ENCODE peak calls at places on chromosomes 1 and 21, in four cellular contexts. A, I, Y and W are unnamed samples.

GRCh38 chr1:32612189-32612881 is 38.0 kb downstream of the ZBTB8OS start:
- DNase-seq in Y (peak; percentile 89), A (peak; percentile 93), I (peak; percentile 94), W (peak; percentile 90)

GRCh38 chr1:55544826-55545225 is 329.7 kb upstream of the USP24 start:
- DNase-seq in A (no peak), Y (no peak), I (no peak), W (no peak)

GRCh38 chr1:46410156-46411009 is 16.3 kb downstream of the FAAH start:
- DNase-seq in I (no peak), Y (no peak), A (no peak), W (no peak)

GRCh38 chr1:83693409-83694126 is 305.4 kb downstream of the TTLL7 start:
- DNase-seq in A (no peak), I (no peak), Y (no peak), W (no peak)

GRCh38 chr1:21311016-21311415 is 20.8 kb upstream of the ECE1 start:
- DNase-seq in Y (no peak), A (peak; percentile 84), I (no peak), W (no peak)

GRCh38 chr1:231850786-231851185 is 224.2 kb downstream of the DISC1 start:
- DNase-seq in A (no peak), Y (no peak), I (peak; percentile 81), W (no peak)

GRCh38 chr21:25179116-25179515 is 428.2 kb downstream of the MRPL39 start:
- DNase-seq in Y (no peak), I (no peak), A (no peak), W (no peak)

GRCh38 chr1:192788184-192788583 is 20.7 kb upstream of the RGS2 start:
- DNase-seq in Y (no peak), A (peak; percentile 34), I (peak; percentile 59), W (no peak)

GRCh38 chr1:27360159-27361043 is 6.4 kb downstream of the MAP3K6 start:
- DNase-seq in Y (no peak), I (no peak), A (no peak), W (no peak)

GRCh38 chr1:11648732-11649158 is 5.5 kb downstream of the FBXO2 start:
- DNase-seq in I (no peak), A (no peak), Y (peak; percentile 31), W (no peak)

GRCh38 chr1:111690306-111690617 is 48.9 kb downstream of the INKA2 start:
- DNase-seq in Y (peak; percentile 94), I (peak; percentile 39), A (no peak), W (no peak)

GRCh38 chr21:15731243-15731613 is 1.4 kb downstream of the USP25 start:
- DNase-seq in A (no peak), Y (no peak), I (no peak), W (no peak)

GRCh38 chr1:75174031-75174760 is 40.0 kb downstream of the LHX8 start:
- DNase-seq in I (no peak), A (no peak), Y (no peak), W (no peak)

GRCh38 chr1:180597520-180597919 is 34.3 kb upstream of the XPR1 start:
- DNase-seq in I (no peak), A (no peak), Y (no peak), W (no peak)

GRCh38 chr1:29497395-29498125 is 261.2 kb downstream of the PTPRU start:
- DNase-seq in I (no peak), Y (no peak), A (no peak), W (no peak)

GRCh38 chr1:28801461-28801860 is 10.5 kb upstream of the OPRD1 start:
- DNase-seq in Y (no peak), I (no peak), A (no peak), W (no peak)

GRCh38 chr1:1630965-1631792 is 794 bp upstream of the MMP23B start:
- DNase-seq in A (peak; percentile 41), I (peak; percentile 83), Y (peak; percentile 30), W (no peak)

GRCh38 chr1:20660363-20661234 is 570 bp downstream of the DDOST start:
- DNase-seq in A (no peak), Y (no peak), I (peak; percentile 1), W (no peak)

GRCh38 chr1:216055004-216055403 is 368.2 kb downstream of the USH2A start:
- DNase-seq in I (no peak), Y (no peak), A (no peak), W (no peak)

GRCh38 chr1:48923116-48923515 is 146.4 kb upstream of the BEND5 start:
- DNase-seq in I (no peak), A (no peak), Y (no peak), W (no peak)

GRCh38 chr1:181483084-181483559 is at the start of gene CACNA1E:
- DNase-seq in A (no peak), Y (no peak), I (no peak), W (no peak)

GRCh38 chr1:234067584-234067983 is 163.1 kb downstream of the SLC35F3 start:
- DNase-seq in A (no peak), Y (no peak), I (no peak), W (no peak)

GRCh38 chr1:99606306-99606705 is 39.6 kb upstream of the PALMD start:
- DNase-seq in Y (no peak), A (no peak), I (no peak), W (no peak)

GRCh38 chr1:9437931-9438330 is 101.3 kb upstream of the SLC25A33 start:
- DNase-seq in A (peak; percentile 54), Y (peak; percentile 21), I (peak; percentile 40), W (no peak)

GRCh38 chr1:67652800-67653199 is 32.2 kb upstream of the GADD45A start:
- DNase-seq in Y (no peak), A (no peak), I (no peak), W (no peak)

GRCh38 chr1:64663654-64664053 is 81.2 kb upstream of the RAVER2 start:
- DNase-seq in A (no peak), I (no peak), Y (no peak), W (peak; percentile 5)

GRCh38 chr1:55378582-55378981 is 163.4 kb upstream of the USP24 start:
- DNase-seq in A (no peak), I (no peak), Y (peak; percentile 73), W (no peak)

GRCh38 chr1:7975212-7975865 is 13.8 kb downstream of the PARK7 start:
- DNase-seq in Y (peak; percentile 77), A (peak; percentile 66), I (peak; percentile 74), W (peak; percentile 91)

GRCh38 chr1:212415107-212415841 is 588 bp upstream of the PACC1 start:
- DNase-seq in A (peak; percentile 86), Y (no peak), I (no peak), W (no peak)

GRCh38 chr1:208025036-208025435 is 114.1 kb upstream of the CD34 start:
- DNase-seq in A (peak; percentile 54), I (no peak), Y (no peak), W (no peak)

GRCh38 chr1:210650403-210650802 is 321.7 kb downstream of the HHAT start:
- DNase-seq in A (no peak), I (no peak), Y (no peak), W (no peak)

GRCh38 chr1:66564250-66564649 is 30.3 kb downstream of the SGIP1 start:
- DNase-seq in Y (no peak), A (no peak), I (no peak), W (no peak)

GRCh38 chr1:73953186-73953585 is 244.8 kb downstream of the LRRIQ3 start:
- DNase-seq in A (no peak), I (no peak), Y (no peak), W (no peak)
- H3K27me3 ChIP-seq in A (no peaks in the 10 kb centered on the region), I (no peaks in the 10 kb centered on the region), Y (no peaks in the 10 kb centered on the region), W (no peaks in the 10 kb centered on the region)

GRCh38 chr1:5644281-5645134 is 347.7 kb downstream of the NPHP4 start:
- DNase-seq in A (no peak), I (no peak), Y (no peak), W (no peak)

GRCh38 chr1:5645929-5646328 is 346.3 kb downstream of the NPHP4 start:
- DNase-seq in I (no peak), Y (no peak), A (no peak), W (no peak)

GRCh38 chr1:5647226-5647625 is 345.0 kb downstream of the NPHP4 start:
- DNase-seq in I (no peak), A (no peak), Y (no peak), W (peak; percentile 53)

GRCh38 chr1:5645135-5645399 is 347.2 kb downstream of the NPHP4 start:
- DNase-seq in A (no peak), I (no peak), Y (no peak), W (no peak)

GRCh38 chr1:5646486-5646885 is 345.7 kb downstream of the NPHP4 start:
- DNase-seq in I (no peak), Y (no peak), A (no peak), W (no peak)
- TF ChIP-seq CTCF in I (no peak), Y (no peak), A (no peak), W (no peak)

DNA sequence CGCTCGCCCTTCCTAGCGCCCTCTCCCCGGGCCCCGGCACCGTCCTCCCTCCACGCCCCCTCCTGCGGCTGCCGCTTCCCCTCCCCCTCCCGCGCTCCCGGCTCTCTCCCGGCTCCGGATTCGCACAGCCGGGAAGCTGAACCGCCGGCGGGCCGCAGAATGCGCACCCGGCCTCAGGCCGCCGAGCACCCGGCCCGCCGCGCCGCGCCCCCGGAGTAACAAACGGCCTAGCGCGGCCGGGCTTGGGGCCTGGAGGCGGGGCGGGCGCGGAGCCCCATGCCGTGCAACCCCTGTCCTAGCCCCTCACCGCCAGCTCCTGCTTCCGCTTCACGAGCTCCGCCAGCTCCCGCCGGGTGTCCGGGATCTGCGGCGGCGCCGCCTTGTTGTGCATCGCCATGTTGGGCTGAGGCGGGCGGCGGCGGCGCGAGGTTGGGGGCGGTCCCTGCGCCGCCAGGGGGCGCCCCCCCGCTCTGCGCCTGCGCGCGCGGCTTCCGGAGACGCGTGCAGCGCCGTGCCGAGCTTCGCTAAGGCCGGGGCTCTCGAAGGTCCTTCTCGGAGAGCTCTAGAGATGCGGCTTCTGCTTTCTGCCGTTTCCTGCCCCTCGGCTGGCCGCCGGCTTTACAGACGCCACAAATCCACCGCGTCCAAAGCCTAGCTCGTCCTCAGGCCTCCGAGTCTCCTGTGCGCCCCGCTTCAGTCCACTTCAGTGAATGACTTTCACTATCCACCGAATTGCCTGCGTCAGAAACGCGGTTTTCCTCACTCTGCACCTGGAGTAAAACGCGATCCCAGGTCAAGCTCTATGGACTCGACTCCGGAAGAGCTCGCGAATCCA is at the start of gene MEAF6:
- DNase-seq in Y (peak; percentile 85), I (peak; percentile 84), A (peak; percentile 67), W (peak; percentile 69)
- H3K4me3 ChIP-seq in Y (peak within 1 kb of the TSS; percentile 14), I (peak within 1 kb of the TSS; percentile 90), A (peak within 1 kb of the TSS; percentile 89), W (peak within 1 kb of the TSS; percentile 69)

GRCh38 chr21:35088235-35088865 is 39.2 kb upstream of the RUNX1 start:
- DNase-seq in Y (no peak), I (no peak), A (no peak), W (no peak)

GRCh38 chr21:35086357-35086756 is 37.3 kb upstream of the RUNX1 start:
- DNase-seq in I (no peak), Y (no peak), A (no peak), W (no peak)

GRCh38 chr21:35095859-35096291 is 46.8 kb upstream of the RUNX1 start:
- DNase-seq in A (no peak), I (no peak), Y (no peak), W (no peak)

GRCh38 chr21:35093514-35093913 is 44.4 kb upstream of the RUNX1 start:
- DNase-seq in I (no peak), Y (no peak), A (no peak), W (no peak)

GRCh38 chr21:35090403-35090802 is 41.3 kb upstream of the RUNX1 start:
- DNase-seq in A (no peak), Y (no peak), I (no peak), W (no peak)
- H3K27me3 ChIP-seq in A (no peaks in the 10 kb centered on the region), Y (no peaks in the 10 kb centered on the region), I (no peaks in the 10 kb centered on the region), W (no peaks in the 10 kb centered on the region)

DNA sequence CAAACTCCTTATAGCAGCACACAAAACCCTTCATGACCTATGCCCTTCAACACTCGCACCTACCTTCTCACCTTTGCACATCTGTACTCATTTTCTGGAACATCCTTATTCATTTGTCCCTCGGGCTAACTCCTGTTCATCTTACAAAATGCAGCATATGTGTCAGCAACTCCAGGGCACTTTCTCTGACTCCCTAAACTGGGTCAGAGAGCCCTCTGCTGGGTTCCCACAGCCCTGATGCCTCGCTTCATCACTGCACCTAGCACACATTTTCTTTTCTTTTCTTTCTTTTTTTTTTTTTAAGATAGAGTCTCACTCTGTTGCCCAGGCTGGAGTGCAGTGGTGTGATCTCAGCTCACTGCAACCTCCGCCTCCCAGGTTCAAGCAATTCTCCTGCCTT is 54.0 kb downstream of the RAB3B start:
- DNase-seq in A (no peak), Y (no peak), I (no peak), W (no peak)
- TF ChIP-seq CTCF in A (no peak), Y (no peak), I (no peak), W (no peak)